ENCODE peak calls at places on chromosomes 11 and 22, in nine cellular contexts. One of them, this sample, is unnamed.

GRCh38 chr11:34302046-34302921 is 55.5 kb downstream of the ABTB2 start:
- DNase-seq in ovary: no peak
- DNase-seq in HS-5: peak
- DNase-seq in NCI-H1105: no peak
- DNase-seq in HFF-Myc: peak
- DNase-seq in non-pigmented ciliary epithelial cell: peak
- DNase-seq in activated CD4-positive, alpha-beta T cell treated with anti-CD3 and anti-CD28 coated beads, Interleukin-2, amount 50 U/mL, for 1 hour: no peak
- DNase-seq in AG20443: peak
- DNase-seq in left ventricle myocardium superior: no peak
- DNase-seq in this sample: no peak

GRCh38 chr11:7967097-7967496 is 1.9 kb upstream of the NLRP10 start:
- DNase-seq in left ventricle myocardium superior: no peak
- DNase-seq in HS-5: no peak
- DNase-seq in activated CD4-positive, alpha-beta T cell treated with anti-CD3 and anti-CD28 coated beads, Interleukin-2, amount 50 U/mL, for 1 hour: no peak
- DNase-seq in ovary: no peak
- DNase-seq in non-pigmented ciliary epithelial cell: no peak
- DNase-seq in HFF-Myc: no peak
- DNase-seq in AG20443: no peak
- DNase-seq in NCI-H1105: no peak
- DNase-seq in this sample: no peak

GRCh38 chr22:36325163-36326031 is 62.4 kb downstream of the MYH9 start:
- DNase-seq in AG20443: peak
- DNase-seq in HS-5: no peak
- DNase-seq in activated CD4-positive, alpha-beta T cell treated with anti-CD3 and anti-CD28 coated beads, Interleukin-2, amount 50 U/mL, for 1 hour: no peak
- DNase-seq in left ventricle myocardium superior: peak
- DNase-seq in ovary: no peak
- DNase-seq in NCI-H1105: no peak
- DNase-seq in non-pigmented ciliary epithelial cell: no peak
- DNase-seq in HFF-Myc: no peak
- DNase-seq in this sample: no peak

GRCh38 chr11:44658451-44658850 is 68.3 kb upstream of the TSPAN18 start:
- DNase-seq in NCI-H1105: no peak
- DNase-seq in AG20443: peak
- DNase-seq in HS-5: no peak
- DNase-seq in ovary: no peak
- DNase-seq in activated CD4-positive, alpha-beta T cell treated with anti-CD3 and anti-CD28 coated beads, Interleukin-2, amount 50 U/mL, for 1 hour: peak
- DNase-seq in left ventricle myocardium superior: no peak
- DNase-seq in HFF-Myc: no peak
- DNase-seq in non-pigmented ciliary epithelial cell: no peak
- DNase-seq in this sample: no peak

GRCh38 chr11:132501356-132501755 is 1030.9 kb downstream of the OPCML start:
- DNase-seq in left ventricle myocardium superior: no peak
- DNase-seq in NCI-H1105: no peak
- DNase-seq in activated CD4-positive, alpha-beta T cell treated with anti-CD3 and anti-CD28 coated beads, Interleukin-2, amount 50 U/mL, for 1 hour: no peak
- DNase-seq in non-pigmented ciliary epithelial cell: no peak
- DNase-seq in HFF-Myc: no peak
- DNase-seq in ovary: no peak
- DNase-seq in AG20443: no peak
- DNase-seq in HS-5: no peak
- DNase-seq in this sample: no peak

GRCh38 chr11:131537196-131537595 is 166.8 kb downstream of the NTM start:
- DNase-seq in ovary: no peak
- DNase-seq in activated CD4-positive, alpha-beta T cell treated with anti-CD3 and anti-CD28 coated beads, Interleukin-2, amount 50 U/mL, for 1 hour: no peak
- DNase-seq in non-pigmented ciliary epithelial cell: no peak
- DNase-seq in AG20443: no peak
- DNase-seq in HFF-Myc: no peak
- DNase-seq in left ventricle myocardium superior: no peak
- DNase-seq in HS-5: no peak
- DNase-seq in NCI-H1105: no peak
- DNase-seq in this sample: no peak

GRCh38 chr11:96301818-96302217 is 41.2 kb downstream of the MAML2 start:
- DNase-seq in HFF-Myc: no peak
- DNase-seq in left ventricle myocardium superior: no peak
- DNase-seq in HS-5: no peak
- DNase-seq in AG20443: no peak
- DNase-seq in non-pigmented ciliary epithelial cell: no peak
- DNase-seq in NCI-H1105: no peak
- DNase-seq in ovary: no peak
- DNase-seq in activated CD4-positive, alpha-beta T cell treated with anti-CD3 and anti-CD28 coated beads, Interleukin-2, amount 50 U/mL, for 1 hour: no peak
- DNase-seq in this sample: no peak

GRCh38 chr22:17888855-17889254 is 114.6 kb upstream of the BID start:
- DNase-seq in HS-5: no peak
- DNase-seq in NCI-H1105: no peak
- DNase-seq in left ventricle myocardium superior: no peak
- DNase-seq in HFF-Myc: no peak
- DNase-seq in non-pigmented ciliary epithelial cell: no peak
- DNase-seq in AG20443: no peak
- DNase-seq in ovary: no peak
- DNase-seq in activated CD4-positive, alpha-beta T cell treated with anti-CD3 and anti-CD28 coated beads, Interleukin-2, amount 50 U/mL, for 1 hour: no peak
- DNase-seq in this sample: no peak

GRCh38 chr22:28810839-28811491 is 10.6 kb upstream of the XBP1 start:
- DNase-seq in HFF-Myc: no peak
- DNase-seq in AG20443: no peak
- DNase-seq in left ventricle myocardium superior: no peak
- DNase-seq in NCI-H1105: no peak
- DNase-seq in activated CD4-positive, alpha-beta T cell treated with anti-CD3 and anti-CD28 coated beads, Interleukin-2, amount 50 U/mL, for 1 hour: no peak
- DNase-seq in HS-5: no peak
- DNase-seq in ovary: no peak
- DNase-seq in non-pigmented ciliary epithelial cell: no peak
- DNase-seq in this sample: no peak

GRCh38 chr11:82631722-82632630 is 101.7 kb downstream of the FAM181B start:
- DNase-seq in HFF-Myc: no peak
- DNase-seq in NCI-H1105: no peak
- DNase-seq in HS-5: no peak
- DNase-seq in activated CD4-positive, alpha-beta T cell treated with anti-CD3 and anti-CD28 coated beads, Interleukin-2, amount 50 U/mL, for 1 hour: no peak
- DNase-seq in non-pigmented ciliary epithelial cell: peak
- DNase-seq in AG20443: no peak
- DNase-seq in left ventricle myocardium superior: no peak
- DNase-seq in ovary: no peak
- DNase-seq in this sample: no peak

GRCh38 chr22:49404020-49404419 is 423.7 kb downstream of the BRD1 start:
- DNase-seq in AG20443: no peak
- DNase-seq in ovary: no peak
- DNase-seq in non-pigmented ciliary epithelial cell: no peak
- DNase-seq in HS-5: no peak
- DNase-seq in activated CD4-positive, alpha-beta T cell treated with anti-CD3 and anti-CD28 coated beads, Interleukin-2, amount 50 U/mL, for 1 hour: no peak
- DNase-seq in left ventricle myocardium superior: no peak
- DNase-seq in NCI-H1105: no peak
- DNase-seq in HFF-Myc: no peak
- DNase-seq in this sample: no peak

GRCh38 chr11:134528453-134528852 is 116.4 kb upstream of the B3GAT1 start:
- DNase-seq in activated CD4-positive, alpha-beta T cell treated with anti-CD3 and anti-CD28 coated beads, Interleukin-2, amount 50 U/mL, for 1 hour: no peak
- DNase-seq in left ventricle myocardium superior: no peak
- DNase-seq in HFF-Myc: no peak
- DNase-seq in NCI-H1105: no peak
- DNase-seq in ovary: no peak
- DNase-seq in non-pigmented ciliary epithelial cell: no peak
- DNase-seq in AG20443: no peak
- DNase-seq in HS-5: no peak
- DNase-seq in this sample: peak

GRCh38 chr22:46537946-46538815 is 761 bp upstream of the CELSR1 start:
- DNase-seq in AG20443: peak
- DNase-seq in non-pigmented ciliary epithelial cell: no peak
- DNase-seq in left ventricle myocardium superior: peak
- DNase-seq in ovary: no peak
- DNase-seq in HS-5: no peak
- DNase-seq in activated CD4-positive, alpha-beta T cell treated with anti-CD3 and anti-CD28 coated beads, Interleukin-2, amount 50 U/mL, for 1 hour: no peak
- DNase-seq in HFF-Myc: no peak
- DNase-seq in NCI-H1105: peak
- DNase-seq in this sample: no peak

GRCh38 chr11:67043572-67044329 is 12.9 kb upstream of the RHOD start:
- DNase-seq in AG20443: no peak
- DNase-seq in HFF-Myc: no peak
- DNase-seq in ovary: no peak
- DNase-seq in left ventricle myocardium superior: no peak
- DNase-seq in non-pigmented ciliary epithelial cell: no peak
- DNase-seq in NCI-H1105: no peak
- DNase-seq in activated CD4-positive, alpha-beta T cell treated with anti-CD3 and anti-CD28 coated beads, Interleukin-2, amount 50 U/mL, for 1 hour: no peak
- DNase-seq in HS-5: no peak
- DNase-seq in this sample: no peak

GRCh38 chr11:66026017-66026529 is at the start of gene CATSPER1:
- DNase-seq in NCI-H1105: no peak
- DNase-seq in HFF-Myc: no peak
- DNase-seq in activated CD4-positive, alpha-beta T cell treated with anti-CD3 and anti-CD28 coated beads, Interleukin-2, amount 50 U/mL, for 1 hour: no peak
- DNase-seq in non-pigmented ciliary epithelial cell: no peak
- DNase-seq in ovary: no peak
- DNase-seq in left ventricle myocardium superior: no peak
- DNase-seq in AG20443: no peak
- DNase-seq in HS-5: no peak
- DNase-seq in this sample: no peak

GRCh38 chr11:3177931-3178330 is 12.8 kb upstream of the OSBPL5 start:
- DNase-seq in activated CD4-positive, alpha-beta T cell treated with anti-CD3 and anti-CD28 coated beads, Interleukin-2, amount 50 U/mL, for 1 hour: no peak
- DNase-seq in non-pigmented ciliary epithelial cell: no peak
- DNase-seq in left ventricle myocardium superior: no peak
- DNase-seq in NCI-H1105: no peak
- DNase-seq in AG20443: no peak
- DNase-seq in HFF-Myc: no peak
- DNase-seq in ovary: no peak
- DNase-seq in HS-5: no peak
- DNase-seq in this sample: no peak

GRCh38 chr11:123587044-123587443 is 67.4 kb downstream of the SCN3B start:
- DNase-seq in HS-5: no peak
- DNase-seq in HFF-Myc: no peak
- DNase-seq in AG20443: peak
- DNase-seq in NCI-H1105: no peak
- DNase-seq in left ventricle myocardium superior: no peak
- DNase-seq in non-pigmented ciliary epithelial cell: no peak
- DNase-seq in ovary: no peak
- DNase-seq in activated CD4-positive, alpha-beta T cell treated with anti-CD3 and anti-CD28 coated beads, Interleukin-2, amount 50 U/mL, for 1 hour: no peak
- DNase-seq in this sample: no peak

GRCh38 chr11:70364745-70365535 is 33.4 kb upstream of the CTTN start:
- DNase-seq in NCI-H1105: no peak
- DNase-seq in AG20443: no peak
- DNase-seq in ovary: no peak
- DNase-seq in HS-5: no peak
- DNase-seq in HFF-Myc: no peak
- DNase-seq in left ventricle myocardium superior: no peak
- DNase-seq in non-pigmented ciliary epithelial cell: no peak
- DNase-seq in activated CD4-positive, alpha-beta T cell treated with anti-CD3 and anti-CD28 coated beads, Interleukin-2, amount 50 U/mL, for 1 hour: peak
- DNase-seq in this sample: no peak

GRCh38 chr11:124920870-124921609 is 2.0 kb downstream of the HEPN1 start:
- DNase-seq in left ventricle myocardium superior: peak
- DNase-seq in non-pigmented ciliary epithelial cell: no peak
- DNase-seq in NCI-H1105: no peak
- DNase-seq in activated CD4-positive, alpha-beta T cell treated with anti-CD3 and anti-CD28 coated beads, Interleukin-2, amount 50 U/mL, for 1 hour: peak
- DNase-seq in ovary: peak
- DNase-seq in HFF-Myc: no peak
- DNase-seq in AG20443: peak
- DNase-seq in HS-5: no peak
- DNase-seq in this sample: peak

GRCh38 chr11:17986007-17986710 is 26.7 kb downstream of the SERGEF start:
- DNase-seq in non-pigmented ciliary epithelial cell: no peak
- DNase-seq in NCI-H1105: no peak
- DNase-seq in activated CD4-positive, alpha-beta T cell treated with anti-CD3 and anti-CD28 coated beads, Interleukin-2, amount 50 U/mL, for 1 hour: no peak
- DNase-seq in AG20443: peak
- DNase-seq in ovary: peak
- DNase-seq in left ventricle myocardium superior: peak
- DNase-seq in HFF-Myc: peak
- DNase-seq in HS-5: peak
- DNase-seq in this sample: no peak

GRCh38 chr22:33492210-33492651 is 428.0 kb downstream of the LARGE1 start:
- DNase-seq in HFF-Myc: no peak
- DNase-seq in AG20443: peak
- DNase-seq in HS-5: no peak
- DNase-seq in NCI-H1105: no peak
- DNase-seq in activated CD4-positive, alpha-beta T cell treated with anti-CD3 and anti-CD28 coated beads, Interleukin-2, amount 50 U/mL, for 1 hour: no peak
- DNase-seq in ovary: no peak
- DNase-seq in non-pigmented ciliary epithelial cell: no peak
- DNase-seq in left ventricle myocardium superior: no peak
- DNase-seq in this sample: no peak

GRCh38 chr11:118892515-118892914 is 8.8 kb downstream of the CXCR5 start:
- DNase-seq in ovary: no peak
- DNase-seq in AG20443: no peak
- DNase-seq in NCI-H1105: peak
- DNase-seq in activated CD4-positive, alpha-beta T cell treated with anti-CD3 and anti-CD28 coated beads, Interleukin-2, amount 50 U/mL, for 1 hour: peak
- DNase-seq in HFF-Myc: no peak
- DNase-seq in non-pigmented ciliary epithelial cell: no peak
- DNase-seq in left ventricle myocardium superior: no peak
- DNase-seq in HS-5: no peak
- DNase-seq in this sample: peak

This sample was measured in pancreas.